ENCODE peak calls at places on chromosomes 11 and 22, in eight cellular contexts. L, Q, U, R, C, Z, S and J are unnamed samples.

GRCh38 chr11:10108901-10109665 is 184.9 kb downstream of the SBF2 start:
- DNase-seq in L (peak), Q (no peak), U (peak), R (no peak), C (no peak), Z (no peak), S (peak), J (peak)

GRCh38 chr22:37462983-37463382 is 23.2 kb downstream of the MFNG start:
- DNase-seq in L (no peak), Q (no peak), U (peak), R (no peak), C (peak), Z (no peak), S (peak), J (peak)

GRCh38 chr11:107275632-107276031 is 182.0 kb downstream of the CWF19L2 start:
- DNase-seq in L (no peak), Q (no peak), U (peak), R (no peak), C (no peak), Z (no peak), S (no peak), J (no peak)

GRCh38 chr22:38501797-38502672 is 4.1 kb downstream of the DDX17 start:
- DNase-seq in L (no peak), Q (no peak), U (no peak), R (no peak), C (no peak), Z (no peak), S (no peak), J (no peak)

GRCh38 chr22:47794851-47795250 is 1032.4 kb downstream of the TBC1D22A start:
- DNase-seq in L (no peak), Q (no peak), U (no peak), R (no peak), C (no peak), Z (peak), S (no peak), J (no peak)

GRCh38 chr11:1449516-1450270 is 36.9 kb downstream of the MOB2 start:
- DNase-seq in L (no peak), Q (no peak), U (no peak), R (no peak), C (no peak), Z (no peak), S (no peak), J (no peak)

GRCh38 chr11:113329725-113330124 is 15.3 kb downstream of the TTC12 start:
- DNase-seq in L (no peak), Q (no peak), U (no peak), R (no peak), C (no peak), Z (no peak), S (no peak), J (no peak)

GRCh38 chr11:115179647-115180046 is 324.6 kb downstream of the CADM1 start:
- DNase-seq in L (no peak), Q (no peak), U (no peak), R (no peak), C (no peak), Z (no peak), S (no peak), J (no peak)

GRCh38 chr11:73374130-73374529 is 2.1 kb upstream of the RELT start:
- DNase-seq in L (no peak), Q (no peak), U (peak), R (no peak), C (no peak), Z (no peak), S (no peak), J (no peak)

GRCh38 chr11:7437706-7438105 is 47.6 kb upstream of the OLFML1 start:
- DNase-seq in L (no peak), Q (no peak), U (no peak), R (no peak), C (no peak), Z (no peak), S (peak), J (no peak)

GRCh38 chr11:66768088-66768521 is 39.1 kb upstream of the SPTBN2 start:
- DNase-seq in L (no peak), Q (no peak), U (peak), R (no peak), C (no peak), Z (no peak), S (peak), J (peak)

GRCh38 chr11:66762088-66762487 is 33.1 kb upstream of the SPTBN2 start:
- DNase-seq in L (no peak), Q (no peak), U (no peak), R (no peak), C (no peak), Z (no peak), S (no peak), J (no peak)

GRCh38 chr11:66768818-66769217 is 39.8 kb upstream of the SPTBN2 start:
- DNase-seq in L (no peak), Q (no peak), U (no peak), R (no peak), C (no peak), Z (no peak), S (peak), J (peak)

DNA sequence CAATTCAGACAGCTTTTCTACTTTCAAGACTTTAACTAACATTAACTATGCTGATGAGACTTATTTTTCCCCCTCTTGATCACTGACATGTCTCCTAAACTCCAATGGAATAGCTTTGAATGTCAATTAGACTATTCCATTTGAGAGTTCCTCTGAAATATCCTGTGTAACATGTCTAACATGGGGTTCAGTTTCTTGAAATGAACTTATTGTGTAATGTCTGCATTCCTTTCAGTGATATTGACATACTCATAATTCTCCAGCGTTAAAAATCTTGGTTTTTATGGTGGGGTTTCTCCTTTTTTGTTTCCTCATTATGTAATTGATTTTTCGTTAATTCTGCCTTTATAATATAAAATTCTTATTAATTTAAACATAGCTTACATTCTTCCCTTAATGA is 37.7 kb upstream of the SPTBN2 start:
- DNase-seq in L (no peak), Q (no peak), U (no peak), R (no peak), C (no peak), Z (no peak), S (peak), J (no peak)
- TF ChIP-seq CTCF in L (no peak), Q (no peak), U (no peak), R (no peak), C (no peak), Z (no peak), S (no peak), J (no peak)

GRCh38 chr11:101390539-101390938 is 193.3 kb downstream of the TRPC6 start:
- DNase-seq in L (no peak), Q (no peak), U (peak), R (peak), C (no peak), Z (no peak), S (peak), J (peak)
- TF ChIP-seq CTCF in L (peak), Q (no peak), U (peak), R (peak), C (no peak), Z (no peak), S (no peak), J (peak)

GRCh38 chr11:64007629-64008282 is 21.5 kb downstream of the OTUB1 start:
- DNase-seq in L (peak), Q (peak), U (peak), R (no peak), C (peak), Z (peak), S (peak), J (peak)
- TF ChIP-seq CTCF in L (no peak), Q (peak), U (no peak), R (no peak), C (peak), Z (no peak), S (peak), J (peak)

GRCh38 chr22:50469377-50470305 is 5.2 kb downstream of the SBF1 start:
- DNase-seq in L (no peak), Q (peak), U (peak), R (peak), C (no peak), Z (peak), S (peak), J (peak)
- TF ChIP-seq CTCF in L (no peak), Q (no peak), U (no peak), R (peak), C (no peak), Z (no peak), S (no peak), J (no peak)

GRCh38 chr11:32429477-32429876 is 5.9 kb downstream of the WT1 start:
- DNase-seq in L (no peak), Q (no peak), U (no peak), R (no peak), C (peak), Z (no peak), S (no peak), J (no peak)

GRCh38 chr11:32432565-32433248 is 2.6 kb downstream of the WT1 start:
- DNase-seq in L (no peak), Q (no peak), U (no peak), R (no peak), C (no peak), Z (no peak), S (no peak), J (no peak)

GRCh38 chr11:32428665-32429293 is 6.6 kb downstream of the WT1 start:
- DNase-seq in L (no peak), Q (no peak), U (no peak), R (no peak), C (peak), Z (no peak), S (no peak), J (no peak)

GRCh38 chr11:32431657-32432056 is 3.7 kb downstream of the WT1 start:
- DNase-seq in L (no peak), Q (no peak), U (no peak), R (no peak), C (peak), Z (no peak), S (no peak), J (no peak)

GRCh38 chr11:32430586-32431357 is 4.6 kb downstream of the WT1 start:
- DNase-seq in L (no peak), Q (no peak), U (no peak), R (no peak), C (peak), Z (no peak), S (no peak), J (peak)
- TF ChIP-seq CTCF in L (no peak), Q (no peak), U (no peak), R (no peak), C (peak), Z (no peak), S (peak), J (peak)

GRCh38 chr11:118670063-118670462 is 9.4 kb downstream of the TREH start:
- DNase-seq in L (no peak), Q (no peak), U (no peak), R (no peak), C (no peak), Z (no peak), S (no peak), J (no peak)

GRCh38 chr11:118671254-118671653 is 8.2 kb downstream of the TREH start:
- DNase-seq in L (no peak), Q (no peak), U (no peak), R (no peak), C (no peak), Z (no peak), S (no peak), J (no peak)

GRCh38 chr11:118674094-118674460 is 5.4 kb downstream of the TREH start:
- DNase-seq in L (no peak), Q (no peak), U (no peak), R (no peak), C (no peak), Z (no peak), S (no peak), J (no peak)

GRCh38 chr11:118673361-118674093 is 5.9 kb downstream of the TREH start:
- DNase-seq in L (no peak), Q (no peak), U (no peak), R (no peak), C (no peak), Z (no peak), S (no peak), J (no peak)

DNA sequence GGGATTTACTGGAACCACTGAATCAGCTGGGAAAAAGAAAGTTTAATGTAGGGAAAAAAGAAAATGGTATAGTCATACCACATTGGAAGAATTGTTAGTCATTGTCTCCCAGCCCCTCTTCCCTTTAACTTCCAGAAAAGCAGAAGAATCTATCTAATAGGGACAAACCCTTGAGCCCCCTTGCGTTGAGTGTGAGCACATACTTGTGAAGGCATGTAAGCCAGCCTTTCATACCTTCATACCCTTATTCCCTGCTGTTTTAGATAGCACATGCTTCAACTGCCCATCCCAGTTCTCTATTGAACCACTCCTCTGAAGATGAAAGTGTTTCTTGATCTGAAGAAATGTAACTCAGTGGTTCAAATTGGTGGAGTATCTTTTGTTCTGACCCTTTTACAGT is 6.6 kb downstream of the TREH start:
- DNase-seq in L (no peak), Q (no peak), U (no peak), R (no peak), C (no peak), Z (no peak), S (peak), J (peak)
- TF ChIP-seq CTCF in L (no peak), Q (no peak), U (no peak), R (peak), C (no peak), Z (no peak), S (peak), J (peak)

GRCh38 chr11:126304457-126305072 is 705 bp downstream of the DCPS start:
- DNase-seq in L (no peak), Q (no peak), U (no peak), R (peak), C (no peak), Z (no peak), S (no peak), J (no peak)

GRCh38 chr11:126308271-126308671 is 4.4 kb downstream of the DCPS start:
- DNase-seq in L (no peak), Q (no peak), U (no peak), R (no peak), C (no peak), Z (no peak), S (no peak), J (no peak)

GRCh38 chr11:126307706-126308105 is 3.8 kb downstream of the DCPS start:
- DNase-seq in L (no peak), Q (no peak), U (peak), R (peak), C (peak), Z (no peak), S (peak), J (peak)

GRCh38 chr11:126305699-126306098 is 1.8 kb downstream of the DCPS start:
- DNase-seq in L (no peak), Q (no peak), U (no peak), R (peak), C (no peak), Z (no peak), S (no peak), J (no peak)

DNA sequence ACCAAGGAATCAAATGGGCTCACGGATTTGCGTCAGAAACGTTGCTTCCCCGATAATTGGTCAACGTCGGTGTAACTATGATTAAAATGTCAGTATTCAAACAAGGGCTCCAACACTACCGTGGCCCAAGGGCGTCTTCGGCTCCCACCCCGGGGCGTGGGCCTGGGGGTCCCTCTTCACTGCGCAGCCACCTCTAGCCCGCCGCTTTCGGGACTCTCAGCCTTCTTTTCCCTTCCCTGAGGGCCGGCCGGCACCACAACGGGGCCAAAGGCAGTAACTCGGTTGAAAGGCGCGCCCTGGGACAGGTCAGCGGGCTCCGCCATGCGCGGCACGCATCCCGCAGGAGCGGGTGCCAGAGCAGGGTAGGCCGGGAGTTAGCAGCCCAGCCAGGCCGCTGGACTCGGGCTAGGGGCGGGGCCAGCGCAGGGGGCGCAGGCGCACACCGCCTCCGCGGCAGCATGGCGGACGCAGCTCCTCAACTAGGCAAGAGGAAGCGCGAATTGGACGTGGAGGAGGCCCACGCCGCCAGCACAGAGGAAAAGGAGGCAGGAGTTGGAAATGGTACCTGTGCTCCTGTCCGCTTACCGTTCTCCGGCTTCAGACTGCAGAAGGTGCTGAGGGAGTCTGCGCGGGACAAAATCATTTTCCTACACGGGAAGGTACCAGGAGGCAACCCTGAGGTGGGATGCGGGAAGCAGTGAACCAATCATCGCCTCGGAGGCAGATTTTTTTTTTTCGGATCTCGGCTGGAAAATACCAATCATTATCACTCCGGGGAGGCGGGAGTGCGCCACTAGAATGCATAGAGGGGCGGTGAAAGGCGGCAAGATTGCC is at the start of gene DCPS:
- DNase-seq in L (peak), Q (peak), U (peak), R (peak), C (peak), Z (peak), S (peak), J (peak)
- TF ChIP-seq CTCF in L (no peak), Q (no peak), U (no peak), R (no peak), C (no peak), Z (no peak), S (no peak), J (no peak)